ENCODE peak calls at places on chromosome 4, in four cellular contexts. One of them, this sample, is unnamed.

GRCh38 chr4:165031436-165032211 is at the start of gene TRIM60:
- DNase-seq in uterus: no peak
- DNase-seq in Panc1: no peak
- DNase-seq in left ventricle myocardium inferior: no peak
- DNase-seq in this sample: no peak

GRCh38 chr4:142961866-142962265 is 115.8 kb upstream of the INPP4B start:
- DNase-seq in uterus: no peak
- DNase-seq in Panc1: no peak
- DNase-seq in left ventricle myocardium inferior: no peak
- DNase-seq in this sample: no peak

GRCh38 chr4:173273956-173274355 is 60.2 kb downstream of the HMGB2 start:
- DNase-seq in uterus: no peak
- DNase-seq in Panc1: no peak
- DNase-seq in left ventricle myocardium inferior: no peak
- DNase-seq in this sample: no peak

GRCh38 chr4:104868942-104869341 is 277.7 kb upstream of the TET2 start:
- DNase-seq in uterus: no peak
- DNase-seq in Panc1: no peak
- DNase-seq in left ventricle myocardium inferior: no peak
- DNase-seq in this sample: no peak

GRCh38 chr4:24560770-24561415 is 23.5 kb downstream of the DHX15 start:
- DNase-seq in uterus: no peak
- DNase-seq in Panc1: no peak
- DNase-seq in left ventricle myocardium inferior: no peak
- DNase-seq in this sample: no peak

GRCh38 chr4:10619220-10619619 is 65.3 kb downstream of the CLNK start:
- DNase-seq in uterus: no peak
- DNase-seq in Panc1: no peak
- DNase-seq in left ventricle myocardium inferior: no peak
- DNase-seq in this sample: no peak

GRCh38 chr4:53981573-53981972 is 82.8 kb downstream of the CHIC2 start:
- DNase-seq in uterus: no peak
- DNase-seq in Panc1: no peak
- DNase-seq in left ventricle myocardium inferior: no peak
- DNase-seq in this sample: no peak

GRCh38 chr4:169110633-169111032 is 100.6 kb upstream of the CBR4 start:
- DNase-seq in uterus: no peak
- DNase-seq in Panc1: no peak
- DNase-seq in left ventricle myocardium inferior: no peak
- DNase-seq in this sample: no peak

GRCh38 chr4:29375716-29376115 is 1344.5 kb upstream of the PCDH7 start:
- DNase-seq in uterus: no peak
- DNase-seq in Panc1: no peak
- DNase-seq in left ventricle myocardium inferior: no peak
- DNase-seq in this sample: no peak

GRCh38 chr4:98474408-98474844 is 184.0 kb downstream of the TSPAN5 start:
- DNase-seq in uterus: no peak
- DNase-seq in Panc1: no peak
- DNase-seq in left ventricle myocardium inferior: no peak
- DNase-seq in this sample: no peak

GRCh38 chr4:80615099-80615498 is 279.6 kb downstream of the CFAP299 start:
- DNase-seq in uterus: no peak
- DNase-seq in Panc1: no peak
- DNase-seq in left ventricle myocardium inferior: no peak
- DNase-seq in this sample: no peak

GRCh38 chr4:166282081-166282770 is 409.2 kb downstream of the TLL1 start:
- DNase-seq in uterus: no peak
- DNase-seq in Panc1: no peak
- DNase-seq in left ventricle myocardium inferior: no peak
- DNase-seq in this sample: no peak

GRCh38 chr4:35461931-35462659 is 782.2 kb downstream of the ARAP2 start:
- DNase-seq in uterus: no peak
- DNase-seq in Panc1: no peak
- DNase-seq in left ventricle myocardium inferior: no peak
- DNase-seq in this sample: no peak

GRCh38 chr4:143406523-143406922 is 69.8 kb downstream of the GAB1 start:
- DNase-seq in uterus: peak
- DNase-seq in Panc1: no peak
- DNase-seq in left ventricle myocardium inferior: peak
- DNase-seq in this sample: peak

GRCh38 chr4:175705407-175705806 is 106.7 kb downstream of the GPM6A start:
- DNase-seq in uterus: no peak
- DNase-seq in Panc1: no peak
- DNase-seq in left ventricle myocardium inferior: no peak
- DNase-seq in this sample: no peak
- H3K4me3 ChIP-seq in uterus: no peak
- H3K4me3 ChIP-seq in Panc1: no peak
- H3K4me3 ChIP-seq in left ventricle myocardium inferior: no peak
- H3K4me3 ChIP-seq in this sample: no peak

DNA sequence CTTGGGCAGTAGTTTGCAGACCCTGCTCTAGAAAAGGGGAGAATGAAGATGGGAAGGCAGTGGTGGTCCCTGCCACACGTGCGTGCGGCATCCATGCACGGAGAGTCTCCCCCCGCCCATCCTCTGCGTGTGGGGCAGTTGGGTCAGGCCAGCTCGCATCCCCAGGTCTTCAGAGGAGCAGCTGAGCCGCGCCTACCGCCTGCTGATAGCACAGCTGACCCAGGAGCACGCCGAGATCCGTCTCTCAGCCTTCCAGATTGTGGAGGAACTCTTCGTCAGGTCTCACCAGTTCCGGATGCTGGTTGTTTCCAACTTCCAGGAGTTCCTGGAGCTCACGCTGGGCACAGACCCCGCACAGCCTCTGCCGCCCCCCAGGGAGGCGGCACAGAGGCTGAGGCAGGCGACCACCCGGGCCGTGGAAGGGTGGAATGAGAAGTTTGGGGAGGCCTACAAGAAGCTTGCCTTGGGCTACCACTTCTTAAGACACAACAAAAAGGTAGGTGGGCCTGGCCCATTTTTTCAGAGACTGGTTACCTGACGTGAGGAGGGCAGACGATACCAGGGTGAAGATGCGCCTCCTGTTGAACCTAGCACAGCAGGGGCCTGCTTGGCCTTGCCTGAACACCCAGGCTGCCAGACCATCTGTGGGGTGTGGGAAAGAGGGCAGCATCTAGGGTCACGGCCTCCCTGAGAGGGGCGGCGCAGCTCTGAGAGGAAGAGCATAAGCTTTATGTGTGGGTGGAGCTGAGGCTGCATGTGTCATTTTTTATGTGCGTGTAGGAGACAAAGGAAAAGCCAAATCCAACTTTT is 2.6 kb downstream of the UVSSA start:
- DNase-seq in uterus: no peak
- DNase-seq in Panc1: no peak
- DNase-seq in left ventricle myocardium inferior: no peak
- DNase-seq in this sample: no peak
- H3K27ac ChIP-seq in uterus: no peak
- H3K27ac ChIP-seq in Panc1: no peak
- H3K27ac ChIP-seq in left ventricle myocardium inferior: no peak
- H3K27ac ChIP-seq in this sample: no peak

GRCh38 chr4:157978680-157979361 is 194.0 kb downstream of the GASK1B start:
- DNase-seq in uterus: peak
- DNase-seq in Panc1: peak
- DNase-seq in left ventricle myocardium inferior: peak
- DNase-seq in this sample: peak
- H3K4me3 ChIP-seq in uterus: peak
- H3K4me3 ChIP-seq in Panc1: no peak
- H3K4me3 ChIP-seq in left ventricle myocardium inferior: peak
- H3K4me3 ChIP-seq in this sample: no peak

GRCh38 chr4:99723555-99724450 is 66.2 kb upstream of the C4orf54 start:
- DNase-seq in uterus: peak
- DNase-seq in Panc1: no peak
- DNase-seq in left ventricle myocardium inferior: peak
- DNase-seq in this sample: peak
- H3K27ac ChIP-seq in uterus: peak
- H3K27ac ChIP-seq in Panc1: no peak
- H3K27ac ChIP-seq in left ventricle myocardium inferior: peak
- H3K27ac ChIP-seq in this sample: peak

GRCh38 chr4:140807491-140808257 is 51.5 kb upstream of the TBC1D9 start:
- DNase-seq in uterus: no peak
- DNase-seq in Panc1: no peak
- DNase-seq in left ventricle myocardium inferior: no peak
- DNase-seq in this sample: no peak
- H3K4me3 ChIP-seq in uterus: no peak
- H3K4me3 ChIP-seq in Panc1: no peak
- H3K4me3 ChIP-seq in left ventricle myocardium inferior: no peak
- H3K4me3 ChIP-seq in this sample: no peak

DNA sequence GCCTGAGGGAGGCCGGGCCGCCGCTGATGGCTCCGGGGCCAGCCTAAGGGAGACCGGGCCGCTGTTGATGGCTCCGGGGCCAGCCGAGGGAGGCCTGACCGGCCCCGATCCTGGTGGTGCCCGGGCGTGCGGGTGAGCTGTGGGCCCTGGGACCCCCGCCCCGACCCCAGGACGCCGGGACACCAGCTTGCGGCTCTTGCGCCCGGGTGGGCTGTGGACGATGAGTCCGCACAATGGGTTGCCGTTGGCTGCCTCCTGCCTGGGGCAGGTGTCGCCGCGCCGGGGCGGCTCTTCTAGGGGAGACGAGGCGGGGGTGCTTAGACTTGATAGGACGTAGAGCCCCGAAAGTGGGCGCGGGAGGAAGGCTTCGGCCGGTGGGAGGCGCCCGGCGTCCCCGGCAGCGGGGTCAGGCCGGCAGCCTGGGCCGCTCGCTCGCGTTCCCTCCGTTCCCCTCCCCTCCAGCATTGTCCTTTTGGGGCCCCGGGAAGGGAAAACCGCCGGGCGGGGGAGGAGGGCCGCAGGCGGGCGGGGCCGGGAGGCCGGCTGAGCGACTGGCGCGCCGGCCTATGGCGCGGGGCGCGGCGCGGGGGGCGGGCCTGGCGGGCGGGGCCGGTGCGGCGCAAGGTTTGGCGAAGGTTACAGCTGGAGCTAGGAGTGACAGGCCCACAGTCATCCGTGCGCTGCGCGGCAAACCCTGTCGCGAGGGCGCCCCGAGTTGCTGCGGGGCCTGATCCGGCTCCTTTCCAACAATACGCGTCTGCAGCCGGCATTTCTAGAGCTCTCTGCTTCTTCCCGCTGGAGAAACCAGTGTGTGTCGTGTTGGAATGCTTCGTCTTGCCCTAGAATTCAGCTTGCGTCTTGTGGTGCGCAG is 819 bp downstream of the KIAA0232 start:
- DNase-seq in uterus: peak
- DNase-seq in Panc1: no peak
- DNase-seq in left ventricle myocardium inferior: peak
- DNase-seq in this sample: peak
- H3K27ac ChIP-seq in uterus: peak
- H3K27ac ChIP-seq in Panc1: peak
- H3K27ac ChIP-seq in left ventricle myocardium inferior: peak
- H3K27ac ChIP-seq in this sample: peak

DNA sequence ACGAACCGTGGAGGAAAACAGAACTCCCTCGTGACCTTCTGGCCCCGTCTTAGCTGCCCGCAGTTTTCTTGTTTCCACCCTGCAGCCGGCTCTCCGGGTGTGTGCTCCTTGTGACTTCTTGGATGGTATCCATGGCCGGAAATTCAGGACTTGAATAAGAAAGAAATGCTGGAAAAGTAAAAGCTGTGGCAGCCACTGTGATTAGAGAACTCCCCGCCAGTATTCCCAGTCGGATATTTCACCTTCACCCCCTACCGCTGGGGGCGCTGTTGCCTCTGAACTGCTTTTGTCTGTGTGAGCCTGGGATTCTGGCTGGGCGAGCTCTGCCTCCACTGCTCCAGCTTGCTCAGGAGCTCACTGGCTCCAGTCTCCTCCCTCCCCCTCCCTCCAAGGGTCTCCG is 41.5 kb upstream of the CYP4V2 start:
- DNase-seq in uterus: peak
- DNase-seq in Panc1: no peak
- DNase-seq in left ventricle myocardium inferior: peak
- DNase-seq in this sample: no peak
- H3K4me3 ChIP-seq in uterus: no peak
- H3K4me3 ChIP-seq in Panc1: no peak
- H3K4me3 ChIP-seq in left ventricle myocardium inferior: peak
- H3K4me3 ChIP-seq in this sample: no peak

GRCh38 chr4:184587746-184588145 is 61.5 kb downstream of the CASP3 start:
- DNase-seq in uterus: no peak
- DNase-seq in Panc1: no peak
- DNase-seq in left ventricle myocardium inferior: no peak
- DNase-seq in this sample: no peak

GRCh38 chr4:184588893-184589292 is 60.4 kb downstream of the CASP3 start:
- DNase-seq in uterus: no peak
- DNase-seq in Panc1: no peak
- DNase-seq in left ventricle myocardium inferior: no peak
- DNase-seq in this sample: no peak

DNA sequence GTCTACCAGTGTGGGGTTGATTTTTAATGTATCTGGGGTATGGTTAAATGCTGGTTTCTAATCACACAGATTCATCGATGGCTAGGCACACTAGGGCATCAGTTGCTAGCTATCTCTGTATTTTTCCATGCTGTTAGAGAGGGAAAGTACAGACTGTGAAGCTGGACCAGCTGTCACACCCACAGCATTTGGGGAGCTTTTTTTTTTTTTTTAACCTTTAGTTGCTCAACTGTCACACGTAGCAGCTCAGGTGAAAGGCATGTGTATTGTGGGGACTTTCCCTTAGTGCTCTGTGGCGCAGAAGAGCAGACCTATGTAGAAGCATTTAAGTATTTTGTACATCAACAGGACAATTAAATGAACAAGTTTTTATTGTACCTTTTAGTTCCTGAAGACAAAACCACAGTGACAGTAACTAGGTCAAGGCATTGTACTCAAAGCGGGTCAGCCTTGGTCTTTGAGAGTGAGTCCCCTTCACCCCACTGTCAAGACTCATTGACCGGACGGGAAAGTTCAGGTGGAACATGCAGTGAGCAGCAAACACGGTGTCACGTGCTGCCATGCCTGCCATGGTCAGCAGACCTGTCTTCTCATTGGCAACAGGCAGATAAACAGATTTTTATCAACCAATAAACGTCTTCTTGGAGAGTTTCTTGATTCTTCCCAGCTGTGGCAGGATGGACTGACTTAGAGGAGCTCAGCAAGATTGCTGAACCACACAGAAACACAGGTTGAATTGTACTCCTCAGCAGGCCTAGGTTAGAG is 65.3 kb downstream of the CASP3 start:
- DNase-seq in uterus: no peak
- DNase-seq in Panc1: no peak
- DNase-seq in left ventricle myocardium inferior: no peak
- DNase-seq in this sample: no peak
- H3K27ac ChIP-seq in uterus: no peak
- H3K27ac ChIP-seq in Panc1: no peak
- H3K27ac ChIP-seq in left ventricle myocardium inferior: no peak
- H3K27ac ChIP-seq in this sample: no peak